ENCODE peak calls at places on chromosomes 5 and 9, in seven cellular contexts. One of them, this sample, is unnamed.

GRCh38 chr9:36924071-36924470 is 110.0 kb downstream of the PAX5 start:
- DNase-seq in SK-N-SH: no peak
- DNase-seq in H1: no peak
- DNase-seq in HCT116: peak; percentile 87
- DNase-seq in K562: no peak
- DNase-seq in HepG2: peak; percentile 45
- DNase-seq in GM12878: peak; percentile 30
- DNase-seq in this sample: no peak

GRCh38 chr9:116550728-116551436 is 136.2 kb upstream of the TRIM32 start:
- DNase-seq in SK-N-SH: no peak
- DNase-seq in H1: no peak
- DNase-seq in HCT116: no peak
- DNase-seq in K562: no peak
- DNase-seq in HepG2: no peak
- DNase-seq in GM12878: no peak
- DNase-seq in this sample: no peak

GRCh38 chr9:78131969-78132687 is 100.5 kb upstream of the GNAQ start:
- DNase-seq in SK-N-SH: no peak
- DNase-seq in H1: no peak
- DNase-seq in HCT116: no peak
- DNase-seq in K562: no peak
- DNase-seq in HepG2: no peak
- DNase-seq in GM12878: no peak
- DNase-seq in this sample: no peak

GRCh38 chr9:15304620-15305019 is 2.4 kb downstream of the TTC39B start:
- DNase-seq in SK-N-SH: no peak
- DNase-seq in H1: no peak
- DNase-seq in HCT116: no peak
- DNase-seq in K562: no peak
- DNase-seq in HepG2: peak; percentile 27
- DNase-seq in GM12878: no peak
- DNase-seq in this sample: no peak

GRCh38 chr9:76688471-76689238 is 75.6 kb upstream of the PCA3 start:
- DNase-seq in SK-N-SH: no peak
- DNase-seq in H1: no peak
- DNase-seq in HCT116: no peak
- DNase-seq in K562: no peak
- DNase-seq in HepG2: peak; percentile 67
- DNase-seq in GM12878: no peak
- DNase-seq in this sample: no peak

GRCh38 chr5:177412603-177413233 is 3.4 kb upstream of the F12 start:
- DNase-seq in SK-N-SH: no peak
- DNase-seq in H1: no peak
- DNase-seq in HCT116: no peak
- DNase-seq in K562: no peak
- DNase-seq in HepG2: no peak
- DNase-seq in GM12878: peak; percentile 71
- DNase-seq in this sample: no peak

GRCh38 chr5:94140300-94140699 is 398.9 kb upstream of the POU5F2 start:
- DNase-seq in SK-N-SH: no peak
- DNase-seq in H1: no peak
- DNase-seq in HCT116: no peak
- DNase-seq in K562: no peak
- DNase-seq in HepG2: no peak
- DNase-seq in GM12878: no peak
- DNase-seq in this sample: no peak

GRCh38 chr9:94005272-94005901 is 50.2 kb upstream of the BARX1 start:
- DNase-seq in SK-N-SH: no peak
- DNase-seq in H1: no peak
- DNase-seq in HCT116: no peak
- DNase-seq in K562: no peak
- DNase-seq in HepG2: no peak
- DNase-seq in GM12878: no peak
- DNase-seq in this sample: no peak

GRCh38 chr5:56480305-56481146 is 247.4 kb upstream of the ANKRD55 start:
- DNase-seq in SK-N-SH: peak; percentile 92
- DNase-seq in H1: no peak
- DNase-seq in HCT116: no peak
- DNase-seq in K562: no peak
- DNase-seq in HepG2: peak; percentile 96
- DNase-seq in GM12878: peak; percentile 9
- DNase-seq in this sample: no peak

DNA sequence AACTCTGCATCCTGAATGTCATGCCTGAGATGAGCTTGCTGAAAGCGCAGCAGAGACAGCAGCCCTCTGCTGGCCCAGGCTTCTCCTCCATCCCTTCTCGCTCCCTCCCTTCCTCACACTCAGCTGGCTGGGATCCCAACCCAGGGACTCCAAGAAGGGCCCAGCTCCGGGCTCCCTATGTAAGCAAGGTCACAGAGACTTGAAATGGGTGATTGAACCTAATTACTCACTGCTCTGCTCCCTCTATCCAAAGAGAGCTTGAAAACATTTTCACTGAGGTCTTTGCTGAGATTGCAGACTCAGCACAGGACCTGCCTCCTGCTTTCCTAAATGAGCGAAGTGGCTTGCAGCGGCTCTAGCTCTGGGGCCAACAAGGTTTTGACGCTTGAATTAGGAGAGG is 42.8 kb downstream of the RAPGEF1 start:
- DNase-seq in SK-N-SH: no peak
- DNase-seq in H1: no peak
- DNase-seq in HCT116: no peak
- DNase-seq in K562: no peak
- DNase-seq in HepG2: no peak
- DNase-seq in GM12878: no peak
- DNase-seq in this sample: no peak
- H3K4me1 ChIP-seq in SK-N-SH: peaks cover 4% of the 10 kb centered on the region
- H3K4me1 ChIP-seq in H1: peaks cover 43% of the 10 kb centered on the region
- H3K4me1 ChIP-seq in HCT116: peaks cover 5% of the 10 kb centered on the region
- H3K4me1 ChIP-seq in K562: peaks cover 8% of the 10 kb centered on the region
- H3K4me1 ChIP-seq in HepG2: peaks cover 50% of the 10 kb centered on the region
- H3K4me1 ChIP-seq in GM12878: peaks cover 30% of the 10 kb centered on the region
- H3K4me1 ChIP-seq in this sample: peaks cover 14% of the 10 kb centered on the region

GRCh38 chr5:54820759-54821158 is 164.6 kb downstream of the ESM1 start:
- DNase-seq in SK-N-SH: no peak
- DNase-seq in H1: no peak
- DNase-seq in HCT116: no peak
- DNase-seq in K562: no peak
- DNase-seq in HepG2: no peak
- DNase-seq in GM12878: no peak
- DNase-seq in this sample: no peak
- TF ChIP-seq YY1 in SK-N-SH: no peak
- TF ChIP-seq YY1 in H1: no peak
- TF ChIP-seq YY1 in HCT116: no peak
- TF ChIP-seq YY1 in K562: no peak
- TF ChIP-seq YY1 in HepG2: no peak
- TF ChIP-seq YY1 in GM12878: no peak
- TF ChIP-seq YY1 in this sample: no peak

GRCh38 chr9:131728961-131729360 is 10.9 kb downstream of the RAPGEF1 start:
- DNase-seq in SK-N-SH: peak; percentile 51
- DNase-seq in H1: no peak
- DNase-seq in HCT116: no peak
- DNase-seq in K562: no peak
- DNase-seq in HepG2: no peak
- DNase-seq in GM12878: no peak
- DNase-seq in this sample: no peak

GRCh38 chr9:131728546-131728910 is 11.3 kb downstream of the RAPGEF1 start:
- DNase-seq in SK-N-SH: no peak
- DNase-seq in H1: no peak
- DNase-seq in HCT116: no peak
- DNase-seq in K562: no peak
- DNase-seq in HepG2: no peak
- DNase-seq in GM12878: no peak
- DNase-seq in this sample: no peak

GRCh38 chr9:131727795-131728545 is 11.9 kb downstream of the RAPGEF1 start:
- DNase-seq in SK-N-SH: no peak
- DNase-seq in H1: no peak
- DNase-seq in HCT116: no peak
- DNase-seq in K562: no peak
- DNase-seq in HepG2: no peak
- DNase-seq in GM12878: peak; percentile 81
- DNase-seq in this sample: no peak

GRCh38 chr9:131724678-131725077 is 15.2 kb downstream of the RAPGEF1 start:
- DNase-seq in SK-N-SH: no peak
- DNase-seq in H1: no peak
- DNase-seq in HCT116: no peak
- DNase-seq in K562: no peak
- DNase-seq in HepG2: no peak
- DNase-seq in GM12878: no peak
- DNase-seq in this sample: no peak

DNA sequence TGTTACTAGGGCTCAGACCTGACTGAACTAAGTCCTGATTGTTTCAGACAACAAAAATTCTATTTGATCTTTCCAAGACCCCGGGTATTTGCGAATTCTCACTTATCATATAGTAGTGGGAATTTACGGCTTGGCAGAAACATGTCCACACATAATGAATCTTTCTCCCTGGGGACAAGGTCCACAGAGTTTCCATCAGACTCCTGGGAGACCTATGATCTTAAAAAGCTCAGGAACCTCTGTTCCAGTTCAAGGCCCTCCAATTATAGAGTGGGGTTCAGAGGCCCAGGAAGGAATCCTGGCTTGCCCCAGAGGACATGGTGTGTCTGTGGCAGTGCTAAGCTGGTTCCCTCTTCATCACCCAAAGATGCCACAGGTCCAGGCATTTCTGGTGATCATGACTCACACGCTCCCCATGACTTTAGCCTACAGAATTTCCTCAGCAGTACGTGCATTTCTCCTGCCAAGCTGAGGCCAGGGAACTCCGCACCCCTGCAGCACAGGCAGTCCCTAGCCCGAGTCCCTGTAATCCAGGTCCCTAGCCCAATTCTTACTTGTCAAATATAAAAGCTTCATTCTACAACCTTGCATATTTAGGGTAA is 12.6 kb downstream of the RAPGEF1 start:
- DNase-seq in SK-N-SH: no peak
- DNase-seq in H1: no peak
- DNase-seq in HCT116: no peak
- DNase-seq in K562: no peak
- DNase-seq in HepG2: no peak
- DNase-seq in GM12878: no peak
- DNase-seq in this sample: no peak
- H3K4me1 ChIP-seq in SK-N-SH: peaks cover 31% of the 10 kb centered on the region
- H3K4me1 ChIP-seq in H1: peaks cover 2% of the 10 kb centered on the region
- H3K4me1 ChIP-seq in HCT116: peaks cover 15% of the 10 kb centered on the region
- H3K4me1 ChIP-seq in K562: no peaks in the 10 kb centered on the region
- H3K4me1 ChIP-seq in HepG2: peaks cover 65% of the 10 kb centered on the region
- H3K4me1 ChIP-seq in GM12878: peaks cover 69% of the 10 kb centered on the region
- H3K4me1 ChIP-seq in this sample: peaks cover 7% of the 10 kb centered on the region

DNA sequence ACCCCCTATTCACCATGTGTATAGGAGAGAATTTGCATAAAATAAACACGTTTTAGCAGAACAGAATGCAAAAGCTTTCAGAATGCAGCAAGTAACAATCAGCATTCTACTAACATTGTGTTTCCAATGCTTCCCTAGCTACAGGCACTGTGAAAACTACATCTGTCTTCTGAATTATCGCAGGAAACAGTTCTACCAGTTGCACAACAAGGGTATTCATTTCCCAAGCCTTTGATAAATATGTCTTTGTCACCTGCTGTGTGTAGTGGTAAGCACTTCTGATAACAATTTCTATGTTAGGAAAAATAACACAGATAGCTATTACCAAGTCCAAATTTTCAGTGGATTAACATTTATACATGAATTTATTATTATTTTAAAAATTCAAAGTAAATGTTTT is 1015.8 kb downstream of the CDH18 start:
- DNase-seq in SK-N-SH: no peak
- DNase-seq in H1: no peak
- DNase-seq in HCT116: no peak
- DNase-seq in K562: no peak
- DNase-seq in HepG2: no peak
- DNase-seq in GM12878: no peak
- DNase-seq in this sample: no peak
- TF ChIP-seq YY1 in SK-N-SH: no peak
- TF ChIP-seq YY1 in H1: no peak
- TF ChIP-seq YY1 in HCT116: no peak
- TF ChIP-seq YY1 in K562: no peak
- TF ChIP-seq YY1 in HepG2: no peak
- TF ChIP-seq YY1 in GM12878: no peak
- TF ChIP-seq YY1 in this sample: no peak

DNA sequence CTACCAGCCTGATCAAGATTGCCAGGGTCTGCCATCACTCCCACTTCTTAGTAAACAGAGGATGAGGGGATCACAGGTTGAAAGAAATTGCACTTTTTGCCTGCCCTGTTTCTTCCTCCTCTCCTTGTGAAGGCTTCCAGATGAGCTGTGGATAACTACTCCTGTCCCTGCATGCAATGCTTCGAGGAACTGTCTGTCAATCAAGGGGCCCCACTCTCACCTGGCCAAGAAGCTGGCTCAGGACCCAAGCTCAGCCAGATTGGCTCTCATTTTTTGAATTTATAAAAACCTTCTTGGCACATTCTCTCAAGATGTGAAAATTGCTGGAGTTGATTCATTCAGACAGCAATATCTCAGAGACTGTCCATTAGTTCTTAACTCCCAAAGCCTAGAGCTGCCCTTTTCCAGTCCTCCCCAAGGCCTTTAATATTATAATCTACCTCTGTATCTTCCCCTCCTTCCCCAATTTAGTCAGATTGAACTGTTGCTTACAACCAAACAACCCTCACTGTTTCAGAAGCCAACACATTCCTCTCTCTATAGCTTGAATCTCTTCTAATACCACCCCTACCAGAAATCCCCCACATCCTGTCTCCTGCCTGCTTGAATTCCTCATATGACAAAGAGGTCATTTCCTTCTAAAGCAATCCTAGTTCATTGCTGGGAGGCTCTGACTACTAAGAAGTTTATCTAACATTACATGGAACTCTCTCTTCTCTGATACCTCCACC is 11.3 kb downstream of the SPARC start:
- DNase-seq in SK-N-SH: no peak
- DNase-seq in H1: no peak
- DNase-seq in HCT116: no peak
- DNase-seq in K562: no peak
- DNase-seq in HepG2: no peak
- DNase-seq in GM12878: no peak
- DNase-seq in this sample: no peak
- H3K4me1 ChIP-seq in SK-N-SH: peaks cover 78% of the 10 kb centered on the region
- H3K4me1 ChIP-seq in H1: peaks cover 16% of the 10 kb centered on the region
- H3K4me1 ChIP-seq in HCT116: peaks cover 17% of the 10 kb centered on the region
- H3K4me1 ChIP-seq in K562: no peaks in the 10 kb centered on the region
- H3K4me1 ChIP-seq in HepG2: peaks cover 20% of the 10 kb centered on the region
- H3K4me1 ChIP-seq in GM12878: peaks cover 27% of the 10 kb centered on the region
- H3K4me1 ChIP-seq in this sample: peaks cover 3% of the 10 kb centered on the region

GRCh38 chr5:59171131-59171530 is 588.3 kb downstream of the RAB3C start:
- DNase-seq in SK-N-SH: no peak
- DNase-seq in H1: no peak
- DNase-seq in HCT116: no peak
- DNase-seq in K562: no peak
- DNase-seq in HepG2: no peak
- DNase-seq in GM12878: no peak
- DNase-seq in this sample: no peak

GRCh38 chr5:59177644-59178043 is 594.8 kb downstream of the RAB3C start:
- DNase-seq in SK-N-SH: no peak
- DNase-seq in H1: no peak
- DNase-seq in HCT116: no peak
- DNase-seq in K562: no peak
- DNase-seq in HepG2: no peak
- DNase-seq in GM12878: no peak
- DNase-seq in this sample: no peak

GRCh38 chr5:59174248-59174844 is 591.5 kb downstream of the RAB3C start:
- DNase-seq in SK-N-SH: peak; percentile 54
- DNase-seq in H1: no peak
- DNase-seq in HCT116: peak; percentile 47
- DNase-seq in K562: no peak
- DNase-seq in HepG2: peak; percentile 63
- DNase-seq in GM12878: no peak
- DNase-seq in this sample: peak; percentile 35

GRCh38 chr5:59169768-59170150 is 586.9 kb downstream of the RAB3C start:
- DNase-seq in SK-N-SH: no peak
- DNase-seq in H1: no peak
- DNase-seq in HCT116: no peak
- DNase-seq in K562: no peak
- DNase-seq in HepG2: no peak
- DNase-seq in GM12878: no peak
- DNase-seq in this sample: no peak

GRCh38 chr5:59173568-59173967 is 590.7 kb downstream of the RAB3C start:
- DNase-seq in SK-N-SH: no peak
- DNase-seq in H1: no peak
- DNase-seq in HCT116: no peak
- DNase-seq in K562: no peak
- DNase-seq in HepG2: no peak
- DNase-seq in GM12878: no peak
- DNase-seq in this sample: no peak
- TF ChIP-seq YY1 in SK-N-SH: no peak
- TF ChIP-seq YY1 in H1: no peak
- TF ChIP-seq YY1 in HCT116: no peak
- TF ChIP-seq YY1 in K562: no peak
- TF ChIP-seq YY1 in HepG2: no peak
- TF ChIP-seq YY1 in GM12878: no peak
- TF ChIP-seq YY1 in this sample: no peak

This sample was measured in NT2/D1.